ENCODE peak calls at places on chromosome 12, in four cellular contexts. I, Z, H and C are unnamed samples.

GRCh38 chr12:66662179-66662578 is 16.7 kb downstream of the GRIP1 start:
- DNase-seq in I (no peak), Z (no peak), H (no peak), C (no peak)

GRCh38 chr12:49161092-49161795 is 27.6 kb downstream of the TUBA1A start:
- DNase-seq in I (no peak), Z (no peak), H (no peak), C (no peak)

GRCh38 chr12:88328056-88328455 is 185.9 kb downstream of the TMTC3 start:
- DNase-seq in I (no peak), Z (no peak), H (no peak), C (no peak)

GRCh38 chr12:57896437-57897201 is 44.7 kb upstream of the ATP23 start:
- DNase-seq in I (peak), Z (peak), H (peak), C (peak)

GRCh38 chr12:29149691-29150382 is 759 bp downstream of the FAR2 start:
- DNase-seq in I (no peak), Z (no peak), H (no peak), C (peak)

GRCh38 chr12:50603817-50604639 is 99.2 kb downstream of the DIP2B start:
- DNase-seq in I (no peak), Z (peak), H (peak), C (no peak)

GRCh38 chr12:109736552-109737108 is 23.0 kb downstream of the FAM222A start:
- DNase-seq in I (peak), Z (peak), H (peak), C (peak)

GRCh38 chr12:106281056-106281782 is 21.3 kb upstream of the TCP11L2 start:
- DNase-seq in I (no peak), Z (no peak), H (no peak), C (no peak)

GRCh38 chr12:12606793-12607589 is 4.7 kb upstream of the CREBL2 start:
- DNase-seq in I (no peak), Z (no peak), H (no peak), C (no peak)

GRCh38 chr12:132648616-132649225 is 30.1 kb downstream of the P2RX2 start:
- DNase-seq in I (no peak), Z (no peak), H (no peak), C (no peak)

GRCh38 chr12:111437816-111438454 is 32.2 kb downstream of the SH2B3 start:
- DNase-seq in I (no peak), Z (no peak), H (no peak), C (no peak)

GRCh38 chr12:72271741-72272661 is at the start of gene TRHDE:
- DNase-seq in I (peak), Z (peak), H (peak), C (peak)

GRCh38 chr12:262817-263216 is at the start of gene SLC6A13:
- DNase-seq in I (no peak), Z (no peak), H (no peak), C (no peak)

GRCh38 chr12:108857158-108857407 is 300 bp downstream of the SSH1 start:
- DNase-seq in I (no peak), Z (no peak), H (no peak), C (no peak)

GRCh38 chr12:93230311-93230689 is 147.4 kb upstream of the NUDT4 start:
- DNase-seq in I (no peak), Z (no peak), H (no peak), C (no peak)

GRCh38 chr12:46524778-46525177 is 152.2 kb upstream of the SLC38A2 start:
- DNase-seq in I (no peak), Z (peak), H (peak), C (peak)

GRCh38 chr12:84793558-84794367 is 118.8 kb downstream of the SLC6A15 start:
- DNase-seq in I (no peak), Z (no peak), H (no peak), C (no peak)

GRCh38 chr12:130500835-130501330 is 163.2 kb downstream of the PIWIL1 start:
- DNase-seq in I (no peak), Z (no peak), H (no peak), C (no peak)

GRCh38 chr12:47816646-47817271 is 2.9 kb downstream of the HDAC7 start:
- DNase-seq in I (peak), Z (no peak), H (peak), C (peak)

GRCh38 chr12:115500872-115501271 is 776.6 kb downstream of the MED13L start:
- DNase-seq in I (no peak), Z (no peak), H (no peak), C (no peak)

GRCh38 chr12:28963554-28963953 is 185.5 kb upstream of the FAR2 start:
- DNase-seq in I (no peak), Z (no peak), H (no peak), C (no peak)

GRCh38 chr12:109730306-109731145 is 16.9 kb downstream of the FAM222A start:
- DNase-seq in I (peak), Z (no peak), H (peak), C (peak)

GRCh38 chr12:89960011-89960507 is 251.4 kb upstream of the ATP2B1 start:
- DNase-seq in I (no peak), Z (no peak), H (no peak), C (no peak)

GRCh38 chr12:7679251-7680045 is 13.7 kb upstream of the APOBEC1 start:
- DNase-seq in I (no peak), Z (no peak), H (no peak), C (no peak)

GRCh38 chr12:57552692-57553321 is 3.0 kb downstream of the KIF5A start:
- DNase-seq in I (no peak), Z (no peak), H (no peak), C (peak)

GRCh38 chr12:93322784-93323183 is 54.9 kb upstream of the NUDT4 start:
- DNase-seq in I (no peak), Z (no peak), H (no peak), C (no peak)

GRCh38 chr12:102444093-102444492 is 36.3 kb downstream of the IGF1 start:
- DNase-seq in I (no peak), Z (no peak), H (no peak), C (no peak)

GRCh38 chr12:100077367-100077766 is 65.3 kb downstream of the BLTP3B start:
- DNase-seq in I (no peak), Z (no peak), H (no peak), C (no peak)

GRCh38 chr12:52081263-52081733 is 1.8 kb downstream of the SMIM41 start:
- DNase-seq in I (no peak), Z (no peak), H (peak), C (peak)

GRCh38 chr12:92467886-92468285 is 234.9 kb upstream of the PLEKHG7 start:
- DNase-seq in I (no peak), Z (no peak), H (no peak), C (no peak)

GRCh38 chr12:5807538-5808219 is 137.4 kb downstream of the ANO2 start:
- DNase-seq in I (no peak), Z (no peak), H (no peak), C (no peak)

GRCh38 chr12:11666651-11667050 is 17.2 kb downstream of the ETV6 start:
- DNase-seq in I (no peak), Z (no peak), H (no peak), C (no peak)

GRCh38 chr12:5948696-5949095 is 3.6 kb upstream of the ANO2 start:
- DNase-seq in I (no peak), Z (no peak), H (no peak), C (no peak)

DNA sequence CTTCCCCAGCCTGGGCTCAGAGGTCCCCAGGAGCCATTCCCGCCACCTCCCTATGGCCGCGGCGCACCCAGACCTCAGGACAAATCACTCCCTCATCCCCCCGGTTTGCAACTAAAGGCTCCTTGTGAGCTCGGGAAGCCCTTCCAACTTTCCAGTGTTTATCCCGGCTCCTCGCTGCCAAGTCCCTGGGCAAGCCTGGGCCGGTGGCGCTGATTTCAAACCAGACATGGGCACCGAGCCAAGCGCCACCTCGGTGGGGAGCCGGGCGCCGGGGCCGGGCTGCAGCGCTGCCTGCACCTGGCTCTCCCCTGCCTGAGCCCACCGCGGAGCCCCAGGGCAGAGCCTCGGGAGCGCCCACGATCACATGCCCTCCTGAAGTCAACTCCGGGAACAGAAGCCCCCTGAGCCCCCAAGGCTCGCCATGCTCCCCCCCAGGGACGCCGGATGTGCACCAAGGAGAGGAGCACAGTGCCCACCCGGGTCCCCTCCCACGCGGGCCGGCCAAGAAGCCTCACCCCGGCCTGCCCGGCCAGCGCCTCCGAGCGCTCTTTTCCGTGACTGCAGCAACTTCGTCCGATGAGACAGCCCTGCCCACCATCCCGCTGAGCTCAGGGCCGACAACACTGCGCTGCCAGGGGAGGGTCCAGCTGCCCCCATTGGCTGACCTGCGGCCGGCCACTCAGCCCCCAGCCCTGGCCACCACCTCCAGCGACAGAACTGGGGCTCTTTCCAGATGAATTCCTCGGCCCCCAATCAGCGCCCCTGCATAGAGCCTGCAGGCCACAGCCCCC is 50.0 kb downstream of the NCOR2 start:
- DNase-seq in I (peak), Z (peak), H (peak), C (peak)
- TF ChIP-seq CTCF in I (no peak), Z (no peak), H (no peak), C (no peak)

GRCh38 chr12:41795910-41796309 is 348.8 kb downstream of the GXYLT1 start:
- DNase-seq in I (no peak), Z (no peak), H (no peak), C (no peak)
- TF ChIP-seq CTCF in I (no peak), Z (no peak), H (no peak), C (peak)

GRCh38 chr12:107448198-107448597 is 237.4 kb upstream of the PWP1 start:
- DNase-seq in I (peak), Z (no peak), H (no peak), C (peak)
- TF ChIP-seq CTCF in I (peak), Z (peak), H (no peak), C (peak)

DNA sequence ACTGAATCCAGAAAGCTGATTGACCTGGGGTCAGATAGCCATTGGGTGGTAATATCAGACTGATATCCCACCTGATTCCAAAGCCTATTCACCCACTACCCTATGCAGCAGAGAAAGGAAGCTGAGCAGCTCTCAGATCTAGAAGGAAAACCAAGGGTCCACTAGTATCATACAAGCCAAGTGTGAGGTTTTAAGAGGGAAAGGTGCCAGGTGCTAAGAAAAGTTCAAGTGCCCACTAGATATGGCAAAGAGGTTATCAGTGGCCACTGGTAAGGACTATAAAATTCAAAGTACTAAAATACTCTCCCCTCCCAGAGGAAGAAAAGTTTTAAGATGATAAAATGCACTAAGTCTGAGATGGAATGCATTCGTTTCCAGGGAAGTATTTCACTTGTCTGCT is 85.6 kb downstream of the PPM1H start:
- DNase-seq in I (no peak), Z (no peak), H (no peak), C (no peak)
- TF ChIP-seq CTCF in I (no peak), Z (no peak), H (no peak), C (no peak)

DNA sequence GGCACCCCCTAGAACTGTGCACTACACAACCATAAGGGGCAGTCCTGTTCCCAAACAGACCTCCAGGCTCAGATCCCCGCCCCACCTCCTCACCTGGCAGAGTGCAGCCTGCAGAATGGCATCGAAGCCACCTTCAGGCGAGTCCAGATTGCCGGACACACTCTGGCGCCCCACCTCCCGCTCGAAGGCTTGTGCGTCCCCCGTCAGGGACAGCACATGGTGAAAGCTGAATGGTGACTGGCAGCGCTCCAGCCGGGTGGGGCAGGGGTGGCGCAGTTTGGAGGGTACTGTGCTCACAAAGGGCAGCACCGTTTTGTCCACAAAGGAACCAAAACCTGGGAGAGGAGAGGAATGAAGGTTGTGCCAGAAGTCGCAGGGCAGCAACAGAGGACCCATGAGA is 10.6 kb downstream of the ITGB7 start:
- DNase-seq in I (no peak), Z (no peak), H (no peak), C (no peak)
- TF ChIP-seq CTCF in I (no peak), Z (no peak), H (no peak), C (no peak)

DNA sequence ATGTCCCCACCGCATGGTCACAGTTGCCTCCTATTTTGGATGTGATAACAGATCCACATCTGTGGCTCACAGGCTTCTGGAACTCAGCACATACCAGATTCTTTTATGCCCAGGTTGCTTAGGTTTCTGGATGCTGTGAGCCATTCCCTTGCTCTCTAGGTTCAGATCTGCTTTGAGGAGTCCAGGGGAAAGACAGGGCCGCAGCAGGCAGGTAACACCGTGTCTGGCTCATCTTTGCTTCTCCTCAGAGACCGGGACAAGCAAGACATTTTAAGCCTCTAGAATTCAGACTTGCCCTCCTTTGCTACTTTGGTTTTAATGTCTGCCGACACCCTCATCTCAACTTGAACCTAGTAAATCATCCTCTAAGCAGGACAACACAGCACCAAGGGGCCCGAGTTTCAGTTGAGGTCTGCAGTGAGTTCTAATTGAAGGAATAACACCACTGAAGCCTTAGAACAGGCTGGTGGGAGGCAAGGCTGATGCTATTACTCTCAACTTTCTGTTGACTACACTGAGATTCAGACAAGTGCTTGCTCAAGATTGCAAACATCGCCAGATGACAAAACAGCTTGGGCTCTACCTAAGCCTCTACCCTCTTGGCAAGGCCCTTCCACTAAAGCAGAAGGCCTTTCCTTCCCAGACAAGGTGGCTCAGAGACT is 55.3 kb downstream of the MDM2 start:
- DNase-seq in I (no peak), Z (no peak), H (no peak), C (no peak)
- TF ChIP-seq CTCF in I (no peak), Z (no peak), H (no peak), C (no peak)

GRCh38 chr12:96617178-96617577 is 127.8 kb downstream of the CFAP54 start:
- DNase-seq in I (no peak), Z (no peak), H (no peak), C (no peak)
- TF ChIP-seq CTCF in I (no peak), Z (no peak), H (no peak), C (peak)

GRCh38 chr12:65605019-65605418 is 219.3 kb upstream of the HMGA2 start:
- DNase-seq in I (no peak), Z (no peak), H (no peak), C (no peak)

GRCh38 chr12:65606008-65606766 is 218.1 kb upstream of the HMGA2 start:
- DNase-seq in I (no peak), Z (no peak), H (no peak), C (no peak)

GRCh38 chr12:65603428-65604351 is 220.6 kb upstream of the HMGA2 start:
- DNase-seq in I (no peak), Z (no peak), H (peak), C (no peak)

GRCh38 chr12:65602191-65602578 is 222.1 kb upstream of the HMGA2 start:
- DNase-seq in I (no peak), Z (no peak), H (no peak), C (no peak)

GRCh38 chr12:65602579-65603295 is 221.5 kb upstream of the HMGA2 start:
- DNase-seq in I (peak), Z (peak), H (peak), C (peak)
- TF ChIP-seq CTCF in I (peak), Z (peak), H (no peak), C (peak)

DNA sequence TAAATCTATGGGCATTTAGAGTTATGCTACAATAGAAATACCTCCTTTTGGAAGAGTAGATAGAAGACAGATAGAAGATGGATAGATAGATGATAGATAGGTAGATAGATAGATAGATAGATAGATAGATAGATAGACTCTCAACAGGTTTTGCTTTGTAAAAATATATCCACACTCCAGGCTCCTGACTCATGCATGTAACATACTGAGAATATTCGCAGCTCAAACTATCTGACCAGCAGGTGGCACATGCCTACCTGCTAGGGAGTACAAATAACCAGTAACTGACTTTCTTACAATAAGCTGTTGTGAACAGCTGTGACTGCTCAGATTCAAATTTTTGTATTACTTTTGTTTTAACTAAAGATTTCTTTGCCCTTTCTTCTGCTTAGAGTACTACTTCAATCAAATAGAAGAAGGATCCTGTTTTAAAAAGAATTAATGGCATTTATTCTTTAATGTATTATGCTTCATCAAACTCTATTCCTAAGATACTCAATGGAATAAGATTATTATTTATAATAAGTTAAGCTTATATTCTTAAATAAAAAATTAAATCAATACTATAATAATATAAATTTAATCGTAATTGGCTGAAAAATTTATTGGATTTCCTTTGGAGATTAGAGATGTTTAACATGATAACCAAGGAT is 15.8 kb upstream of the CPNE8 start:
- DNase-seq in I (no peak), Z (peak), H (no peak), C (peak)
- TF ChIP-seq CTCF in I (peak), Z (peak), H (no peak), C (peak)